ENCODE peak calls at places on chromosomes 13 and 19, in four cellular contexts. K is neuronal stem cell, Z is mesenchymal stem cell, J is H1. T is an unnamed sample.

GRCh38 chr13:104086759-104087158 is 1020.5 kb upstream of the SLC10A2 start:
- DNase-seq in K (no peak), Z (peak; percentile 8), J (no peak), T (no peak)

GRCh38 chr13:64510698-64511097 is 2719.4 kb downstream of the PCDH9 start:
- DNase-seq in K (no peak), Z (no peak), J (no peak), T (no peak)

GRCh38 chr13:98020271-98020670 is 66.8 kb downstream of the IPO5 start:
- DNase-seq in K (no peak), Z (no peak), J (no peak), T (no peak)

GRCh38 chr19:17136026-17136425 is 60.4 kb downstream of the MYO9B start:
- DNase-seq in K (no peak), Z (peak; percentile 38), J (no peak), T (no peak)

GRCh38 chr13:23321534-23322241 is 111.8 kb downstream of the SACS start:
- DNase-seq in K (no peak), Z (peak; percentile 93), J (no peak), T (no peak)

GRCh38 chr13:74047925-74048324 is 86.3 kb downstream of the KLF12 start:
- DNase-seq in K (no peak), Z (peak; percentile 18), J (no peak), T (no peak)

GRCh38 chr13:59299584-59299983 is 864.1 kb downstream of the DIAPH3 start:
- DNase-seq in K (no peak), Z (no peak), J (no peak), T (no peak)

GRCh38 chr13:49615844-49616687 is 12.2 kb upstream of the ARL11 start:
- DNase-seq in K (no peak), Z (no peak), J (no peak), T (no peak)

GRCh38 chr13:29254971-29255370 is 340.5 kb downstream of the SLC7A1 start:
- DNase-seq in K (no peak), Z (no peak), J (no peak), T (no peak)

GRCh38 chr13:36981156-36981743 is 17.9 kb downstream of the ALG5 start:
- DNase-seq in K (no peak), Z (peak; percentile 68), J (no peak), T (no peak)

GRCh38 chr13:74131206-74131605 is 3.0 kb downstream of the KLF12 start:
- DNase-seq in K (no peak), Z (peak; percentile 34), J (no peak), T (no peak)

GRCh38 chr13:80037505-80037888 is 303.4 kb downstream of the SPRY2 start:
- DNase-seq in K (no peak), Z (peak; percentile 90), J (no peak), T (no peak)

GRCh38 chr19:2735374-2735773 is 4.4 kb downstream of the SLC39A3 start:
- DNase-seq in K (no peak), Z (no peak), J (no peak), T (no peak)

GRCh38 chr13:87497426-87497825 is 173.7 kb upstream of the SLITRK5 start:
- DNase-seq in K (no peak), Z (no peak), J (no peak), T (no peak)

GRCh38 chr19:51018745-51019543 is 565 bp downstream of the KLK10 start:
- DNase-seq in K (no peak), Z (no peak), J (no peak), T (peak; percentile 59)

GRCh38 chr19:51016798-51017683 is 2.5 kb downstream of the KLK10 start:
- DNase-seq in K (peak; percentile 69), Z (peak; percentile 11), J (peak; percentile 75), T (peak; percentile 94)

GRCh38 chr19:51020988-51021651 is 1.6 kb upstream of the KLK10 start:
- DNase-seq in K (peak; percentile 38), Z (peak; percentile 47), J (no peak), T (no peak)

GRCh38 chr19:51022526-51022925 is 3.0 kb upstream of the KLK10 start:
- DNase-seq in K (no peak), Z (no peak), J (no peak), T (no peak)

DNA sequence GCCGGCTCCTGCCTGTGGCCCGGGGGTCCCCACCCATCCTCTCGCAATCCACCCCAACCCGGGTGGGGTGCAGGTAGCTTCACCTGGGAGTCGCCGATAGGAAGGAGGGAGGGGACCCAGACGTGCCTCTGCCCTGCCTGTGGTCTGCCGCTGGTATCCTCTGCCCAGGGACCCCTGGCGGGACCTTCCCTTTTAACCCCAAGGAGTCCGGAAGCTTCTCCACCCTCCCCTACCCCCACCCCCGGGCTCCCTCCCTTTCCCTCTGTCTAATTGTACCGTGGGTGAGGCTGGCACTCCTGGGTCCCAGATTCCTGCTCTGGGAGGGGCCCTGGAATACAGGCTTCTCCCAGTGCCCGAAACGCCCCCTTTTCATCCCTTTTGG is at the start of gene KLK10:
- DNase-seq in K (no peak), Z (no peak), J (no peak), T (no peak)
- H2BK12ac ChIP-seq in K (peak within 1 kb of the TSS; percentile 73), Z (no peak within 1 kb of the TSS), J (peak within 1 kb of the TSS; percentile 72), T (no peak within 1 kb of the TSS)

DNA sequence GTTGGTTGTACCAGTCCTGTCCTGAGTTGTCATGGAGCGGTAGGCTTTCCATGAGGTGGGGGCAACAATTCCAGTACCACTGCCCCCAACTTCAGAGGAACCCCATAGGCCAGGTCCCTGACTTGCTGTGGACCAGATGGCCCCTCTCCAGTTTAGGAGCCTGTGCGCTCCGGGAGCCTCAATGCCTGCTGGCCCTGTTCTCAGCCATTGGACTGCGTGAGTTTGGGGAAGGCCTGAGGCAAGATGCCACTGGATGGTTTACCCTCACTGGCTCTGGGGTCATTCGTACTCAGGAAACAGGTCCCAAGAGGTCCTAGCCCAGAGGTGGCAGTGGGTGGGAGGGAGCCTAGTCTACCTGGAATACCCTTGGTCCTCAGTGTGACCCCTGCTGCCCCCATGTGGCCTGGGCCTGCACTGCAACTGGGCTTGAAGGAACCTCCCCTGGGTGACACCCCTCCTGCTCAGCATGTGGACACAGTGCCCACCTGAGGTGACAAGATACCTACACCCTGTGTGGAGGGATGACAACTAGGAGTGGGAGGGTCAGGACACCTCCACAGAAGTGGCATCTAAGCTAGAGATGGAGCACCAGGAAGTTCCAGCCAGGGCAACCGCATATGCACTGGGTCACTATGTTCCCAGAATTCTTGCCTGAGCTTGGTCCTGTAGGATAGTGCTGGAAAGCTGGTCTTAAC is 6.0 kb upstream of the PRR19 start:
- DNase-seq in K (peak; percentile 65), Z (peak; percentile 66), J (peak; percentile 65), T (peak; percentile 91)
- H2BK15ac ChIP-seq in K (no peak overlapping the region), Z (no peak overlapping the region), J (no peak overlapping the region), T (no peak overlapping the region)

GRCh38 chr13:51730927-51731326 is 73.0 kb downstream of the DHRS12 start:
- DNase-seq in K (no peak), Z (no peak), J (no peak), T (no peak)
- H2BK12ac ChIP-seq in K (no peak overlapping the region), Z (peak overlapping the region; percentile 91), J (no peak overlapping the region), T (no peak overlapping the region)

DNA sequence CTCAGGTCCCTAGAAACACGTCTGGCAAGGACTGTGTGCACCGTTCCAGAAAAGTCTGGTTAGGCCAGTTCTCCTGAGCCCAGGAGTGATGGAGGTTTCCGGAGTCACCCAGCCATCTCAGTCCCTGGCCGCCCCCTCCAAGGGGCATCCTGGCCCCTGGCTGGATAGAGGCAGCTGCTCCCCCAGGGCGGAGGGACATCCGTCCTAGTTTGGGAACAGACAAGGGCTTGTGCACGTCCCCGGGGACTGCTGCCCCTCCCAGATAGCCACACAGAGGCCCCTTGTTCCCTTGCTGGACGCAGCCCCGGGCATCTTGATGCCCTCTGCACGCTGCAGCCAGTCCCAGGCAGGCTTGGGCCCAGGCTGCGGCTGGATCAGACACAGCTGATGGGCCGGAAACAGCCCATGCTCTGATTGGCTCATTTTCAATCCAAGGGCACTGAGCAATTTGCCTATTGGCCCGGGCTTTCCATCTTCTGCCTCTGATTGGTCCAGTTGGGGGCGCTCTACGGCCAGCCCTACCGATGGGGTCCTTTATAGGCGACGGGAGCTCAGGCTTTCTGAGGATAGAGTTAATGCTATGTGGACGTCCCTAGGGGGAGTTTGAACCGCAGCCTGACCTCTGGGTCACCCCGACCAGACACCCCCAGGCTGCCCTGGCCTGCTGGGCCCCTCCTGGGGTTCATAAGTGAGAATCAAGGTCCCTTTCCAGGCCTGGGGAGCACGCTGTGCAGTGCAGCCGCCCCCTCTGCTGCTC is 3.7 kb downstream of the S1PR2 start:
- DNase-seq in K (no peak), Z (no peak), J (no peak), T (peak; percentile 55)
- H2BK15ac ChIP-seq in K (peak overlapping the region; percentile 67), Z (no peak overlapping the region), J (no peak overlapping the region), T (no peak overlapping the region)

DNA sequence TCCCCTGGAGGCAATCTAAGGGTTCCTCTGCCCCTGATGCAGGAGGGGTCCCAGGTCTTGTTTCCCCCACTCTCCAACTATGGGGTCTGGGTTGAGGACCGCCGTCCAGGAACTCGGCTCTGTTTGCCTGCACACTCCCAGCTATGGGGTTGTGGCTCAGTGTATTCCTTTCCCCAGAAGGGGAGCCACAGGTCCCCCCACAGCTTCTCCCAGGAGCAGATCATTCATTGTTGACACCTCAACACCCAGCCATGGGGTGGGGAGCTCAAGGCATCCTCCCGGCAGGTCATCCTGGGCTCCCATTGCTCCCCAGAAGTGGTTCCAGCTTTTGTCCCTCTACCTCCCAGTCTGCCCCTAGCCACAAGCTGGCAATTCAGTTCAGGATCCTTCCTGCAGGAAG is 975 bp downstream of the ZNF358 start:
- DNase-seq in K (no peak), Z (no peak), J (no peak), T (no peak)
- H2BK12ac ChIP-seq in K (no peak overlapping the region), Z (peak overlapping the region; percentile 32), J (no peak overlapping the region), T (no peak overlapping the region)

DNA sequence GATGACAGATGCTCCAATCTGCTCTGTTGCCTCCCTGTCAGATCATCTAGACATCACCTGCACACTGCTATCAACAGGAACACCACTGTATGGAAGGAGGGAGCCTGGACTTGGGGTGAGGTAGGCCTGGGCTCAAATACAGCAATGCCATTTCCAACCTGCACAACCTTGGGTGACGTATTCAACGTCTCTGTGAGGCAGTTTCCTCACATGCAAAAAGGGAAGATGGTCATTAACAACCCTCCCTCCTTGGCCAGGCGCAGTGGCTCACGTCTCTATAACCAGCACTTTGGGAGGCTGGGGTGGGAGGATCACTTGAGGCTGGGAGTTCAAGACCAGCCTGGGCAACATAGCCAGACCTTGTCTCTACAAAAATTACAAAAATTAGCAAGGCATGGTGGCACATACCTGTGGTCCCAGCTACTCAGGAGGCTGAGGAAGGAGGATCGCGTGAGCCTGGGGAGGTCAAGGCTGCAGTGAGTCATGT is 13.1 kb downstream of the XRCC1 start:
- DNase-seq in K (no peak), Z (no peak), J (no peak), T (no peak)
- H2BK15ac ChIP-seq in K (no peak overlapping the region), Z (no peak overlapping the region), J (no peak overlapping the region), T (no peak overlapping the region)

GRCh38 chr19:1239796-1240737 is 1.5 kb upstream of the ATP5F1D start:
- DNase-seq in K (peak; percentile 94), Z (peak; percentile 89), J (no peak), T (peak; percentile 91)
- H2BK12ac ChIP-seq in K (peak overlapping the region; percentile 97), Z (peak overlapping the region; percentile 28), J (peak overlapping the region; percentile 27), T (no peak overlapping the region)